ENCODE peak calls at places on chromosomes 13 and 19, in six cellular contexts. M, N, U, S, F and I are unnamed samples.

GRCh38 chr19:1106841-1107654 is 3.3 kb downstream of the GPX4 start:
- DNase-seq in N (no peak), M (no peak), F (no peak), S (no peak), U (no peak), I (no peak)

GRCh38 chr19:3401004-3401768 is 34.8 kb downstream of the NFIC start:
- DNase-seq in M (no peak), S (no peak), U (no peak), F (no peak), N (no peak), I (no peak)

GRCh38 chr13:66405908-66406802 is 824.0 kb downstream of the PCDH9 start:
- DNase-seq in N (no peak), F (no peak), U (no peak), M (peak), S (no peak), I (no peak)

GRCh38 chr19:20186163-20186562 is 19.1 kb downstream of the ZNF486 start:
- DNase-seq in U (no peak), M (no peak), S (no peak), F (no peak), N (no peak), I (no peak)

GRCh38 chr19:1511989-1512338 is 855 bp downstream of the ADAMTSL5 start:
- DNase-seq in F (no peak), S (no peak), N (no peak), U (no peak), M (no peak), I (no peak)

GRCh38 chr13:112055032-112055416 is 11.9 kb upstream of the SOX1 start:
- DNase-seq in N (no peak), F (no peak), S (no peak), U (no peak), M (no peak), I (no peak)

GRCh38 chr19:2032296-2032941 is 16.9 kb upstream of the BTBD2 start:
- DNase-seq in M (peak), N (no peak), F (no peak), U (peak), S (peak), I (peak)

GRCh38 chr19:2631213-2631821 is 71.2 kb downstream of the GNG7 start:
- DNase-seq in M (no peak), S (no peak), N (no peak), F (no peak), U (no peak), I (no peak)

GRCh38 chr19:8221161-8221560 is 12.0 kb downstream of the CERS4 start:
- DNase-seq in M (peak), S (no peak), F (no peak), U (no peak), N (no peak), I (no peak)

GRCh38 chr13:77506874-77507273 is 28.6 kb upstream of the SCEL start:
- DNase-seq in N (no peak), M (no peak), U (no peak), F (no peak), S (no peak), I (no peak)

GRCh38 chr13:40189885-40190655 is 476.4 kb downstream of the FOXO1 start:
- DNase-seq in M (no peak), F (no peak), U (no peak), S (no peak), N (peak), I (no peak)

GRCh38 chr19:10521461-10522216 is 4.4 kb upstream of the S1PR5 start:
- DNase-seq in F (no peak), S (no peak), U (no peak), M (no peak), N (no peak), I (no peak)

GRCh38 chr13:99545979-99546378 is 44.7 kb downstream of the TM9SF2 start:
- DNase-seq in N (no peak), S (no peak), M (no peak), U (no peak), F (no peak), I (no peak)

GRCh38 chr19:2783781-2784145 is 690 bp upstream of the SGTA start:
- DNase-seq in F (no peak), U (no peak), S (no peak), M (no peak), N (no peak), I (no peak)

GRCh38 chr13:101209206-101209893 is 207.0 kb downstream of the NALCN start:
- DNase-seq in N (no peak), M (no peak), U (no peak), S (no peak), F (no peak), I (no peak)

GRCh38 chr13:104014803-104015645 is 948.8 kb upstream of the SLC10A2 start:
- DNase-seq in F (no peak), N (no peak), M (no peak), U (no peak), S (no peak), I (no peak)

GRCh38 chr19:54882758-54883157 is 8.7 kb downstream of the FCAR start:
- DNase-seq in M (no peak), S (no peak), N (no peak), U (no peak), F (no peak), I (no peak)

GRCh38 chr13:113113846-113114271 is 8.3 kb downstream of the F7 start:
- DNase-seq in F (no peak), M (no peak), N (no peak), S (no peak), U (no peak), I (no peak)

GRCh38 chr19:30670562-30671513 is 298.7 kb downstream of the ZNF536 start:
- DNase-seq in N (no peak), S (no peak), U (no peak), M (no peak), F (no peak), I (no peak)

GRCh38 chr19:18896421-18896841 is 473 bp upstream of the CERS1 start:
- DNase-seq in M (no peak), S (no peak), F (no peak), N (no peak), U (no peak), I (no peak)

GRCh38 chr19:14072535-14073231 is at the start of gene MISP3:
- DNase-seq in F (peak), N (no peak), U (no peak), S (peak), M (no peak), I (peak)

GRCh38 chr19:14333101-14333871 is 48.0 kb upstream of the ADGRE5 start:
- DNase-seq in N (peak), U (no peak), M (no peak), S (no peak), F (peak), I (peak)

GRCh38 chr13:85665286-85665685 is 133.9 kb downstream of the SLITRK6 start:
- DNase-seq in S (no peak), M (no peak), U (peak), F (no peak), N (no peak), I (no peak)

GRCh38 chr13:110150384-110151091 is 156.4 kb downstream of the COL4A1 start:
- DNase-seq in F (no peak), S (no peak), N (no peak), U (no peak), M (no peak), I (no peak)